ENCODE peak calls at places on chromosome 2, in seven cellular contexts. O is GM12891, X is K562, Q is H1, W is HepG2, R is GM12878, U is SK-N-SH. I is an unnamed sample.

GRCh38 chr2:29000481-29000880 is 19.4 kb downstream of the TOGARAM2 start:
- DNase-seq in Q (no peak), U (no peak), O (peak), X (peak), W (no peak), R (peak), I (peak)

GRCh38 chr2:126664234-126664633 is 8.3 kb downstream of the GYPC start:
- DNase-seq in O (no peak), Q (no peak), R (peak), W (no peak), U (no peak), X (no peak), I (peak)

GRCh38 chr2:221400411-221400810 is 171.7 kb downstream of the EPHA4 start:
- DNase-seq in X (no peak), Q (no peak), O (no peak), U (no peak), W (no peak), R (no peak), I (no peak)

GRCh38 chr2:178521304-178522150 is 41.3 kb downstream of the PLEKHA3 start:
- DNase-seq in W (no peak), Q (no peak), X (no peak), U (no peak), R (no peak), O (no peak), I (no peak)

GRCh38 chr2:45993476-45993991 is 303.7 kb upstream of the EPAS1 start:
- DNase-seq in W (peak), X (peak), U (peak), Q (peak), O (peak), R (peak), I (no peak)

GRCh38 chr2:234670804-234671203 is 173.9 kb upstream of the ARL4C start:
- DNase-seq in W (no peak), O (no peak), R (no peak), X (no peak), U (no peak), Q (no peak), I (no peak)

GRCh38 chr2:1662606-1663180 is 81.6 kb downstream of the PXDN start:
- DNase-seq in U (no peak), O (no peak), W (no peak), R (no peak), Q (no peak), X (no peak), I (no peak)

GRCh38 chr2:7094113-7094760 is 177.0 kb downstream of the RNF144A start:
- DNase-seq in W (no peak), Q (no peak), U (no peak), X (no peak), O (no peak), R (no peak), I (no peak)

GRCh38 chr2:232421189-232421785 is 14.6 kb downstream of the ALPG start:
- DNase-seq in X (no peak), R (no peak), O (no peak), W (no peak), U (no peak), Q (peak), I (no peak)

GRCh38 chr2:12504443-12504842 is 212.3 kb upstream of the TRIB2 start:
- DNase-seq in U (no peak), O (no peak), W (no peak), X (peak), R (peak), Q (no peak), I (no peak)

GRCh38 chr2:127674241-127675209 is 805 bp downstream of the LIMS2 start:
- DNase-seq in O (peak), Q (no peak), X (no peak), R (no peak), U (peak), W (no peak), I (peak)

GRCh38 chr2:182049783-182050182 is 64.1 kb downstream of the PPP1R1C start:
- DNase-seq in O (no peak), Q (no peak), X (no peak), R (no peak), U (no peak), W (no peak), I (no peak)

GRCh38 chr2:120647487-120647886 is 88.2 kb upstream of the GLI2 start:
- DNase-seq in W (no peak), Q (no peak), X (no peak), R (no peak), U (no peak), O (no peak), I (no peak)

GRCh38 chr2:46813046-46813445 is 102.6 kb downstream of the MCFD2 start:
- DNase-seq in X (no peak), O (no peak), R (no peak), Q (no peak), W (no peak), U (peak), I (no peak)

GRCh38 chr2:239249781-239250180 is 151.0 kb downstream of the HDAC4 start:
- DNase-seq in W (no peak), U (no peak), O (no peak), R (no peak), X (no peak), Q (no peak), I (no peak)

GRCh38 chr2:160783481-160783880 is 289.9 kb upstream of the RBMS1 start:
- DNase-seq in R (no peak), U (no peak), W (no peak), Q (no peak), X (no peak), O (no peak), I (no peak)

GRCh38 chr2:236642584-236643291 is 73.1 kb downstream of the ACKR3 start:
- DNase-seq in X (no peak), U (no peak), O (no peak), R (no peak), W (peak), Q (peak), I (no peak)

GRCh38 chr2:200905618-200906296 is 16.6 kb downstream of the NIF3L1 start:
- DNase-seq in R (no peak), Q (no peak), W (peak), U (peak), X (peak), O (no peak), I (peak)

GRCh38 chr2:199663157-199663556 is 187.8 kb downstream of the FTCDNL1 start:
- DNase-seq in Q (no peak), W (no peak), O (no peak), U (no peak), X (no peak), R (peak), I (no peak)

GRCh38 chr2:15560404-15560987 is 638 bp downstream of the NBAS start:
- DNase-seq in U (peak), W (peak), R (no peak), X (peak), Q (no peak), O (no peak), I (no peak)

GRCh38 chr2:124959582-124959981 is 934.5 kb downstream of the CNTNAP5 start:
- DNase-seq in X (no peak), W (no peak), U (no peak), R (no peak), Q (no peak), O (no peak), I (no peak)

GRCh38 chr2:30645745-30646119 is 161.5 kb downstream of the CAPN13 start:
- DNase-seq in O (no peak), U (no peak), X (no peak), R (no peak), Q (no peak), W (no peak), I (no peak)

GRCh38 chr2:177692828-177693269 is 300.3 kb downstream of the AGPS start:
- DNase-seq in Q (no peak), X (peak), W (no peak), U (no peak), O (no peak), R (no peak), I (no peak)

GRCh38 chr2:109238580-109238979 is 109.6 kb downstream of the SH3RF3 start:
- DNase-seq in W (no peak), Q (no peak), R (peak), O (no peak), X (no peak), U (no peak), I (peak)

GRCh38 chr2:143553261-143553660 is 424.0 kb downstream of the ARHGAP15 start:
- DNase-seq in X (no peak), U (no peak), W (no peak), Q (no peak), R (no peak), O (no peak), I (no peak)

GRCh38 chr2:226711606-226712296 is 87.9 kb downstream of the IRS1 start:
- DNase-seq in X (no peak), Q (no peak), U (no peak), W (no peak), O (no peak), R (no peak), I (no peak)

GRCh38 chr2:1462984-1463383 is 49.7 kb downstream of the TPO start:
- DNase-seq in U (no peak), R (no peak), Q (no peak), O (no peak), W (no peak), X (no peak), I (no peak)

GRCh38 chr2:27730980-27731691 is 40.4 kb upstream of the MRPL33 start:
- DNase-seq in O (no peak), Q (no peak), R (no peak), U (no peak), X (no peak), W (no peak), I (no peak)

GRCh38 chr2:64202206-64202864 is 58.1 kb upstream of the PELI1 start:
- DNase-seq in W (no peak), R (peak), O (no peak), U (no peak), Q (no peak), X (no peak), I (no peak)

GRCh38 chr2:56230171-56230570 is 46.4 kb downstream of the CCDC85A start:
- DNase-seq in Q (no peak), W (no peak), R (no peak), U (no peak), O (no peak), X (no peak), I (no peak)

GRCh38 chr2:84175340-84175739 is 283.7 kb downstream of the SUCLG1 start:
- DNase-seq in X (no peak), O (no peak), Q (no peak), U (no peak), W (no peak), R (no peak), I (no peak)

DNA sequence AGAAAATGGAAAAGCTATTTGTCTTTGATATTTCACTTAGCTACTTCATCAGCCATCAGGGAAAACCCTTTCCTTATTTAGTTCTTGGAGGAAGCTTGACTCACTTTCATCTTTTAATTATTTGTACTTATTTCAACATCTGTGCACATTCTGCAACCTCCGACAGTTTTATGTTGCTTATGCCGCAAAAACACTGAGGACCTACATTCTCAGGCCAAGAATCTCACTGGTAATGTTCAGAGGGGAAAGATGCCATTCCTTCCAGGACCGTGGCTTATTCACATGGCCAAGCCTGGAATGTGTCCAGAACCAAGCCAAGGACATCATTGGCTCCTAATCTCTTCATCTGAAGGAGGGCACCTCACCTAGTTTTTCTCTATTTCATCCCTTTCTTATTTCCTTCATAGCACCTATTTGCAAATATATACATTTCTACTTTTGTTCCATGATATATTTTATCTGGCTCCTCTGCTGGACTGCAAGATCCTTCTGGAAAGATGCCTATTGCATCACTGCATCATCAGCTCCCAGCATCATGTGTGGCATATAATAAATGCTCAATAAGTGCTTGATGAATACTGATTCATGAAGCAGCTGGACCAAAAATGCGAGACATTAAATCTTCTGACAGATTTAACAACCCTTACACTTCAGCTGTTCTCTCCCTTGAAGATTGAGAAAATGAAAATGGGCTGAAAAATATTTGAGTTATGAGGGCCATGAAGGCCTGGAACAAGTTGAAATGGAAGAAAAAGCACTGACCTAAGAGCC is 377.1 kb downstream of the TNS1 start:
- DNase-seq in O (no peak), W (no peak), Q (no peak), U (no peak), X (no peak), R (no peak), I (no peak)
- TF ChIP-seq POLR2AphosphoS5 in O (no peak), W (no peak), Q (no peak), U (no peak), X (no peak), R (no peak), I (no peak)

GRCh38 chr2:213416832-213417231 is 132.6 kb downstream of the SPAG16 start:
- DNase-seq in W (no peak), R (no peak), Q (no peak), X (no peak), U (no peak), O (no peak), I (no peak)
- TF ChIP-seq TAF1 in W (no peak), R (no peak), Q (no peak), X (no peak), U (no peak), O (no peak), I (no peak)

GRCh38 chr2:196233033-196233807 is 61.8 kb upstream of the STK17B start:
- DNase-seq in X (no peak), W (no peak), U (no peak), O (no peak), R (no peak), Q (no peak), I (no peak)
- TF ChIP-seq POLR2AphosphoS5 in X (no peak), W (no peak), U (peak), O (no peak), R (no peak), Q (no peak), I (no peak)

GRCh38 chr2:130913891-130914290 is 77.2 kb downstream of the ARHGEF4 start:
- DNase-seq in W (no peak), R (no peak), Q (no peak), X (no peak), U (no peak), O (no peak), I (no peak)
- TF ChIP-seq TAF1 in W (no peak), R (no peak), Q (no peak), X (no peak), U (no peak), O (no peak), I (no peak)

GRCh38 chr2:240997141-240997855 is 1.1 kb upstream of the SNED1 start:
- DNase-seq in R (no peak), U (no peak), O (peak), Q (no peak), W (peak), X (no peak), I (no peak)
- TF ChIP-seq POLR2AphosphoS5 in R (no peak), U (no peak), O (no peak), Q (no peak), W (no peak), X (no peak), I (no peak)

GRCh38 chr2:103284750-103285149 is 522.9 kb downstream of the TMEM182 start:
- DNase-seq in X (no peak), W (no peak), O (no peak), Q (no peak), R (no peak), U (no peak), I (no peak)
- TF ChIP-seq TAF1 in X (no peak), W (no peak), O (no peak), Q (no peak), R (no peak), U (no peak), I (no peak)

GRCh38 chr2:101234169-101234938 is 18.3 kb upstream of the CNOT11 start:
- DNase-seq in O (no peak), R (no peak), W (peak), X (no peak), U (no peak), Q (no peak), I (no peak)

GRCh38 chr2:101231937-101232336 is 20.7 kb upstream of the CNOT11 start:
- DNase-seq in Q (no peak), O (no peak), R (no peak), U (no peak), X (peak), W (no peak), I (no peak)

GRCh38 chr2:101230541-101230993 is 22.1 kb upstream of the CNOT11 start:
- DNase-seq in W (peak), X (no peak), R (no peak), U (no peak), Q (no peak), O (no peak), I (no peak)

GRCh38 chr2:101231253-101231652 is 21.4 kb upstream of the CNOT11 start:
- DNase-seq in R (no peak), Q (no peak), X (no peak), W (no peak), O (no peak), U (no peak), I (no peak)

DNA sequence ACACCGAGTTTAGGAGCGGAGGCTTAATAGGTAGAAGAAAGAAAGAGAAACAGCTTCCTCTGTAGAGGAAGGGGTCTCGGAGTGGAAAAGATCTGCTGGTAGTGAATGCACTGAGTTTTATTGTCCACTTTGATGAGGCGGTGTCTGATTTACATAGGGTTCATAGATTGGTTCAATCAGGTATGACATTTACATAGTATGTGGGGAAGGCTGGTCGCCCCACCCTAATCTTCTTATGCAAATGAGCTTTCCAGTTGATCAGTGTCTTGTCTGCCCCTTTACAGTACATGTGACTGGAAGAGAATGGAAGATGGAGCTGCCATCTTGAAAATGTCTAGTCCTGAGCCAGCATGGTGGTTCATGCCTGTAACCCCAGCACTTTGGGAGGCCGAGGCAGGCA is 19.9 kb upstream of the CNOT11 start:
- DNase-seq in U (no peak), O (no peak), R (no peak), Q (no peak), X (peak), W (no peak), I (no peak)
- TF ChIP-seq POLR2AphosphoS5 in U (no peak), O (no peak), R (no peak), Q (no peak), X (no peak), W (no peak), I (no peak)

DNA sequence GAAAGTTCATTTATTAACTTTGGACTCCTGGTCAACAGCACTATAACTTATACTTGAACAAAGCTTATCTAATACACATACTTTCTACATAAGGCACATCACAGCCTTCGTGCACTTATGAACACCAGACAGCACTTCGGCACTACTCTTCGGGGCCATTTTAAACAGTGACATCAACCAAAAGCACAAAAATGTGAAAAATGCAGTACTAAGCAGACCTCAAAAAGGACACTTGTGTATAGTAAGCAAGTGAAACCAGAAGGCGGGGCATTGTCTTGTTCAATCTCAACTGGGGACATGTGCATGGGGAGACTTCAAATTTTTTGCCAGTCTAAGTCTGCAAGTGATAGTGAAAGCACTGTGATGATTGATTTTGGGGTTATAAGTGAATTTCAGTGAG is 163.0 kb downstream of the NCKAP5 start:
- DNase-seq in R (no peak), O (no peak), X (no peak), Q (no peak), U (no peak), W (no peak), I (no peak)
- TF ChIP-seq TAF1 in R (no peak), O (no peak), X (no peak), Q (no peak), U (no peak), W (no peak), I (no peak)

GRCh38 chr2:129605654-129606053 is 373.8 kb upstream of the RAB6C start:
- DNase-seq in O (no peak), W (no peak), U (peak), R (no peak), X (no peak), Q (no peak), I (no peak)

GRCh38 chr2:129606496-129607270 is 372.8 kb upstream of the RAB6C start:
- DNase-seq in W (no peak), O (no peak), X (no peak), R (no peak), Q (no peak), U (peak), I (no peak)

GRCh38 chr2:129609224-129609623 is 370.2 kb upstream of the RAB6C start:
- DNase-seq in U (no peak), X (no peak), R (no peak), Q (no peak), W (no peak), O (no peak), I (no peak)

DNA sequence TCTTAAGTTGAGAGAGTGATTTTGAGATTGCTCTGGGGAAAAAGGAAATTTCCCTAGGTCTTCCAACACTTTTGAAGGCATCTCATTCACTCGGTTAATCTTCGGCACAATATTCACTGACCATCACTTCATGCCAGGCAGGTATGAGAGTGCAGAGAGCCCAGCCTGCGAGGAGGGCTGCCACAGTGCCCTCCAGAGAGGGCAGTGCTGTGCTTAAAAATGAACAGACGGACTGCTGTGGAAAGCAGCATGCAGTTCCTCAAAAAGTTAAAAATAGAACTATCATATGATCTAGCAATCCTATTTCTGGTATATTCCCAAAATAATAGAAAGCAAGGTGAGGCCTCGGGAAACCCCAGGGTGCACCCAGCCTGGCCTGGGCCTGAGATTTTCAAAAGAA is 374.9 kb upstream of the RAB6C start:
- DNase-seq in R (no peak), U (no peak), W (no peak), X (no peak), Q (no peak), O (no peak), I (no peak)
- TF ChIP-seq POLR2AphosphoS5 in R (no peak), U (no peak), W (no peak), X (no peak), Q (no peak), O (no peak), I (no peak)

I was measured in GM12892.